ENCODE peak calls at places on chromosomes 4 and X, in six cellular contexts. K is naive thymus-derived CD4-positive, alpha-beta T cell; C is tibial nerve; H is endothelial cell of umbilical vein; B is iPS DF 6.9; V is breast epithelium. O is an unnamed sample. For H3K4me1, the result is how much of the 10 kb centered on the place peaks cover.

GRCh38 chr4:173930329-173930967 is 353.0 kb downstream of the FBXO8 start:
- DNase-seq in B (no peak), H (no peak), C (no peak), K (no peak), V (no peak), O (no peak)

GRCh38 chr4:106763044-106763443 is 273.1 kb downstream of the DKK2 start:
- DNase-seq in C (no peak), B (no peak), K (no peak), H (no peak), V (no peak), O (no peak)

GRCh38 chr4:8015512-8015911 is 75.9 kb upstream of the AFAP1 start:
- DNase-seq in H (peak), B (no peak), K (no peak), V (no peak), C (peak), O (no peak)

GRCh38 chr4:95293014-95293413 is 255.8 kb downstream of the UNC5C start:
- DNase-seq in H (peak), C (no peak), B (no peak), K (peak), V (no peak), O (no peak)

GRCh38 chr4:119692001-119692400 is 63.4 kb upstream of the PDE5A start:
- DNase-seq in H (no peak), V (no peak), B (no peak), C (no peak), K (no peak), O (no peak)

GRCh38 chr4:187171731-187172339 is 448.2 kb upstream of the FAT1 start:
- DNase-seq in K (no peak), H (no peak), B (no peak), C (no peak), V (no peak), O (no peak)

GRCh38 chr4:122679317-122679716 is 53.2 kb upstream of the BBS12 start:
- DNase-seq in C (no peak), B (no peak), V (no peak), K (no peak), H (no peak), O (no peak)

GRCh38 chr4:166996216-166996615 is 238.1 kb downstream of the SPOCK3 start:
- DNase-seq in C (no peak), B (no peak), K (no peak), H (no peak), V (no peak), O (no peak)

GRCh38 chr4:150415213-150415612 is 166.7 kb upstream of the MAB21L2 start:
- DNase-seq in C (no peak), B (no peak), V (no peak), H (no peak), K (no peak), O (no peak)

GRCh38 chr4:130486186-130486585 is 1390.2 kb downstream of the C4orf33 start:
- DNase-seq in V (no peak), B (no peak), K (no peak), H (peak), C (no peak), O (no peak)

GRCh38 chrX:144275403-144275802 is 391.5 kb downstream of the UBE2NL start:
- DNase-seq in K (no peak), B (no peak), V (no peak), C (no peak), H (no peak), O (no peak)

GRCh38 chrX:135389717-135390116 is 32.0 kb upstream of the SMIM10L2A start:
- DNase-seq in B (no peak), H (no peak), K (no peak), V (no peak), C (no peak), O (no peak)

GRCh38 chr4:154741877-154742851 is 1.6 kb upstream of the LRAT start:
- DNase-seq in V (no peak), B (no peak), K (no peak), H (no peak), C (no peak), O (no peak)

GRCh38 chrX:50492720-50493119 is 22.1 kb upstream of the DGKK start:
- DNase-seq in K (no peak), C (no peak), B (no peak), V (no peak), H (no peak), O (no peak)

GRCh38 chr4:104436542-104436941 is 58.2 kb downstream of the CXXC4 start:
- DNase-seq in C (no peak), H (no peak), V (no peak), B (no peak), K (no peak), O (no peak)

GRCh38 chr4:3531306-3531886 is 826 bp downstream of the LRPAP1 start:
- DNase-seq in K (no peak), B (no peak), C (no peak), H (no peak), V (no peak), O (no peak)

GRCh38 chrX:50905334-50905733 is 5.2 kb upstream of the BMP15 start:
- DNase-seq in K (no peak), B (no peak), H (no peak), V (no peak), C (no peak), O (no peak)

GRCh38 chr4:59248313-59248712 is 1951.8 kb upstream of the ADGRL3 start:
- DNase-seq in K (no peak), B (no peak), V (no peak), C (no peak), H (no peak), O (no peak)

GRCh38 chr4:119087121-119087520 is 48.5 kb upstream of the MYOZ2 start:
- DNase-seq in C (no peak), B (no peak), V (no peak), K (no peak), H (peak), O (no peak)

GRCh38 chr4:98976716-98977115 is 18.8 kb upstream of the METAP1 start:
- DNase-seq in V (no peak), C (no peak), H (peak), K (no peak), B (no peak), O (no peak)
- H3K4me1 ChIP-seq in V (under half), C (under half), H (under half), K (under half), B (under half), O (under half)

GRCh38 chr4:52253025-52253424 is 201.9 kb downstream of the SPATA18 start:
- DNase-seq in B (no peak), V (no peak), H (no peak), C (no peak), K (no peak), O (no peak)
- H3K4me1 ChIP-seq in B (under half), V (under half), H (under half), C (under half), K (under half), O (under half)

DNA sequence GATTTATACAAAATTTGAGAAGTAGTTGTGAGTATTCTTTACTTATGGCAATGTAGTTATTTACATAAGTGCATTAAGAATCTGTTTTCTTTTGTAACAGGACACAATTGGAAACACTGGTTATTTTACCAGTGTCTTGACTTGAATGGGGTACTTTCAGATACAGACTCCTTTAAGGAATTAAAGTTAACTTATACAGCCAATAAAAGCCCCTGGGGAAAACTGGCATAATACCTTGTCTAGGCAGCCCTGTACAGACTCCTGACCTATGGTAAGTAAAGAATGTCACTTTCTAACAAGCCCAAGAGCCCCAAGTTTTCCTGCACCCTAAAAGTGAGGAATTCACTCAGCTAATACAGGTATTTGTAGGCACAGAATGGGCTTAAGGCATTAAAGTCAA is 241.8 kb downstream of the CPXCR1 start:
- DNase-seq in H (no peak), V (no peak), B (no peak), K (no peak), C (no peak), O (no peak)
- H3K4me1 ChIP-seq in H (under half), V (under half), B (under half), K (under half), C (under half), O (under half)

GRCh38 chr4:1348014-1348513 is 1.1 kb downstream of the UVSSA start:
- DNase-seq in C (no peak), B (no peak), H (no peak), K (no peak), V (no peak), O (no peak)
- H3K4me1 ChIP-seq in C (half or more), B (under half), H (under half), K (under half), V (under half), O (under half)

GRCh38 chr4:152369903-152370296 is 166.0 kb downstream of the FBXW7 start:
- DNase-seq in H (peak), V (no peak), C (no peak), K (no peak), B (no peak), O (no peak)
- H3K4me1 ChIP-seq in H (under half), V (under half), C (under half), K (under half), B (under half), O (under half)

DNA sequence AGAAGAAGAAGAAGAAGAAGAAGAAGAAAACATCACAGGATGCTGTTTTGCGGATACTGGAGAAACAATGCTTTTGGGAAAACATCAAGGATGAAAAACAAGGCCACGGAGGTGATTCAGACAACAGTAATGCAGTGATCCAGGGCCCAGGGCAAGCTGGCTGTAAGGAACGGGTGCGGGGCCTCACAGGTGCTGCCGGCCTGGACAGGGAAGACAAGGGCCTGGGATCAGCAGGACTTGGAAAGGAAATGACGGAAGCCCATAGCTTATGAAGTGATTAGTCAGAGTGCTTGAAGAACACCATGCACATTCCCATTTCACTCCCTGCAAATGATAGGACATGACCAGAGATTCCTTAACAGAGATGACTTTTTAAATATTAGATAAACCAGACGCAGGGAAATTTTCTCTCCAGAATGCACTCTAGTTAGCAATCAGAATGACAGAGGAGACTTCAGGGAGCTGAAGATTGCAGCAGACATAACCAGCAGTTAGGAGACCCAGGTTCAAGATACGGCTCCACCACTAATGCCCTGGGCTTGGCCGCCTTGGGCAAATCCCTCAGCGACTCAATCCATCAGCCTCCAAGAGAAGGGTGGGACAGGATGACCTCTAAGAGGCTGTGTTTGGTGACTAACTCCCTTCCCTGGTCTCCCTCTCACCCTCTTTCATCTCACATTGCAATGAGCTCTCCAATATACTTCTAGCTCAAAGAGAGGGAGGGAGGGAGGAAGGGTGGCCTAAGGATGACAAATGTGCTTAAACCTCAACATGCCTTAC is 54.1 kb downstream of the APBB2 start:
- DNase-seq in B (no peak), K (no peak), C (no peak), H (peak), V (no peak), O (no peak)
- H3K4me1 ChIP-seq in B (under half), K (under half), C (under half), H (half or more), V (under half), O (under half)

GRCh38 chr4:37994569-37994968 is 34.4 kb downstream of the PTTG2 start:
- DNase-seq in C (no peak), K (no peak), B (no peak), H (no peak), V (no peak), O (no peak)

GRCh38 chr4:37991623-37992410 is 31.6 kb downstream of the PTTG2 start:
- DNase-seq in C (no peak), V (no peak), K (no peak), H (no peak), B (no peak), O (no peak)

GRCh38 chr4:37995981-37996770 is 36.0 kb downstream of the PTTG2 start:
- DNase-seq in K (no peak), C (no peak), B (no peak), H (no peak), V (no peak), O (no peak)

GRCh38 chr4:37995299-37995821 is 35.2 kb downstream of the PTTG2 start:
- DNase-seq in H (no peak), C (no peak), B (no peak), V (no peak), K (no peak), O (no peak)

GRCh38 chr4:37993806-37994205 is 33.6 kb downstream of the PTTG2 start:
- DNase-seq in C (no peak), H (no peak), K (no peak), B (no peak), V (no peak), O (no peak)
- H3K4me1 ChIP-seq in C (under half), H (under half), K (under half), B (under half), V (under half), O (under half)

GRCh38 chr4:168600796-168601583 is 104.1 kb downstream of the PALLD start:
- DNase-seq in B (no peak), V (no peak), K (no peak), C (no peak), H (no peak), O (peak)
- H3K4me1 ChIP-seq in B (under half), V (under half), K (under half), C (under half), H (under half), O (under half)

GRCh38 chr4:41140410-41140809 is 73.9 kb downstream of the APBB2 start:
- DNase-seq in B (no peak), H (no peak), C (no peak), V (no peak), K (no peak), O (no peak)

GRCh38 chr4:41143721-41144379 is 70.5 kb downstream of the APBB2 start:
- DNase-seq in B (no peak), K (no peak), H (peak), C (no peak), V (no peak), O (no peak)

GRCh38 chr4:41141910-41142309 is 72.4 kb downstream of the APBB2 start:
- DNase-seq in B (no peak), C (no peak), H (peak), V (no peak), K (no peak), O (no peak)

GRCh38 chr4:41142946-41143720 is 71.2 kb downstream of the APBB2 start:
- DNase-seq in C (peak), B (no peak), V (no peak), H (peak), K (no peak), O (peak)

DNA sequence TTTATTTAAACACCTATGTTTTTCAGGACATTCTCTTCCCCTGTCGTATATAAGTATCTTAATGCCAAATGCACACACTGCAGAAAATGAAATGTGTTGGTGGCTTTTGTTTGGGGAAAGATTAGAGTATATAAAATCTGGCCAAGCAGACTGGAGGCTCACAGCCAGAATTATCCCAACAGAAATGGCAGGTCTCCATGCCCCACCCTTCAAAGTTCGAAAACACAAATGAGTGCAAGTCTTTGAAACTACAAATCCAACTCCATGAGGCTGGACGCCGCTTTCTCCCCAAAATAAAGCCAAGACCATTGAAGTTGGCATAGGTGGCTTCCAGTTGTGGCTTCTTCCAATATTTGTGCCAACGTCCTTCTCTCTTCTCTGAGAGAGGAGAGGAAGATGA is 72.0 kb downstream of the APBB2 start:
- DNase-seq in C (peak), V (no peak), K (no peak), H (peak), B (no peak), O (no peak)
- H3K4me1 ChIP-seq in C (half or more), V (under half), K (under half), H (half or more), B (under half), O (under half)